ENCODE peak calls at places on chromosomes 4 and X, in four cellular contexts. B is right atrium auricular region; K is fibroblast of the aortic adventitia; C is activated CD4-positive, alpha-beta T cell treated with anti-CD3 and anti-CD28 coated beads, Interleukin-2, amount 50 U/mL, for 48 hours. E is an unnamed sample.
A peak's percentile ranks its signal among the peaks of the same experiment; 100 is the strongest.

GRCh38 chrX:54427837-54428424 is 12.3 kb upstream of the TSR2 start:
- DNase-seq in B (no peak), K (no peak), C (no peak), E (no peak)

GRCh38 chr4:124177647-124178425 is 534.7 kb downstream of the ANKRD50 start:
- DNase-seq in B (no peak), K (peak; percentile 84), C (no peak), E (peak; percentile 35)

GRCh38 chr4:143396695-143397094 is 60.0 kb downstream of the GAB1 start:
- DNase-seq in B (no peak), K (no peak), C (no peak), E (no peak)

GRCh38 chrX:97267916-97268680 is 384.4 kb downstream of the RPA4 start:
- DNase-seq in B (no peak), K (peak; percentile 55), C (no peak), E (peak; percentile 4)

GRCh38 chr4:10097906-10098769 is 18.5 kb downstream of the WDR1 start:
- DNase-seq in B (no peak), K (no peak), C (no peak), E (no peak)

GRCh38 chr4:87079967-87080366 is 140.5 kb downstream of the KLHL8 start:
- DNase-seq in B (no peak), K (no peak), C (no peak), E (no peak)

GRCh38 chr4:146959692-146960091 is 14.0 kb upstream of the TTC29 start:
- DNase-seq in B (no peak), K (peak; percentile 36), C (no peak), E (no peak)

GRCh38 chrX:132071260-132071659 is 48.2 kb downstream of the STK26 start:
- DNase-seq in B (no peak), K (peak; percentile 31), C (no peak), E (peak; percentile 12)

GRCh38 chrX:13254076-13254785 is 65.6 kb downstream of the ATXN3L start:
- DNase-seq in B (no peak), K (peak; percentile 31), C (no peak), E (peak; percentile 4)

GRCh38 chr4:123127218-123127617 is 204.8 kb upstream of the NUDT6 start:
- DNase-seq in B (no peak), K (peak; percentile 65), C (no peak), E (peak; percentile 41)

GRCh38 chr4:80138556-80139538 is 58.5 kb upstream of the PRDM8 start:
- DNase-seq in B (no peak), K (peak; percentile 53), C (peak; percentile 42), E (peak; percentile 54)

GRCh38 chr4:83285022-83285387 is 407 bp upstream of the COQ2 start:
- DNase-seq in B (no peak), K (peak; percentile 58), C (no peak), E (peak; percentile 49)